ENCODE peak calls at places on chromosomes 13 and 19, in five cellular contexts. O is breast epithelium, R is HCT116, S is transverse colon, Y is spleen. I is an unnamed sample.

GRCh38 chr13:70473912-70474311 is 365.7 kb upstream of the KLHL1 start:
- DNase-seq in R (no peak), Y (no peak), S (no peak), O (no peak), I (no peak)

GRCh38 chr19:51103811-51104470 is 4.3 kb downstream of the CTU1 start:
- DNase-seq in O (no peak), S (no peak), R (no peak), Y (no peak), I (no peak)

GRCh38 chr13:48501705-48502104 is 31.2 kb downstream of the RCBTB2 start:
- DNase-seq in S (no peak), Y (no peak), R (no peak), O (no peak), I (no peak)

GRCh38 chr13:110277357-110277950 is 29.5 kb downstream of the COL4A1 start:
- DNase-seq in Y (no peak), R (no peak), O (no peak), S (no peak), I (no peak)

GRCh38 chr13:47004552-47004951 is 107.7 kb upstream of the HTR2A start:
- DNase-seq in R (no peak), O (no peak), Y (no peak), S (no peak), I (no peak)

GRCh38 chr13:40770609-40770933 is 419 bp downstream of the MRPS31 start:
- DNase-seq in Y (no peak), S (no peak), O (no peak), R (no peak), I (no peak)

GRCh38 chr19:49150106-49150943 is 4.9 kb downstream of the HRC start:
- DNase-seq in S (peak; percentile 93), R (peak; percentile 76), Y (peak; percentile 88), O (peak; percentile 88), I (peak; percentile 58)

GRCh38 chr19:2494084-2494446 is 18.1 kb downstream of the GADD45B start:
- DNase-seq in R (no peak), S (no peak), Y (no peak), O (no peak), I (no peak)

GRCh38 chr13:81480634-81481033 is 1139.7 kb upstream of the SPRY2 start:
- DNase-seq in O (no peak), Y (no peak), S (no peak), R (no peak), I (no peak)

GRCh38 chr19:45152504-45153338 is 8.1 kb downstream of the NKPD1 start:
- DNase-seq in O (no peak), R (no peak), S (peak; percentile 67), Y (peak; percentile 84), I (peak; percentile 56)

GRCh38 chr19:13097331-13098258 is 5.1 kb downstream of the LYL1 start:
- DNase-seq in R (no peak), Y (peak; percentile 94), O (no peak), S (no peak), I (no peak)

GRCh38 chr19:3184847-3185481 is 766 bp upstream of the NCLN start:
- DNase-seq in O (no peak), R (no peak), Y (peak; percentile 89), S (peak; percentile 73), I (no peak)

DNA sequence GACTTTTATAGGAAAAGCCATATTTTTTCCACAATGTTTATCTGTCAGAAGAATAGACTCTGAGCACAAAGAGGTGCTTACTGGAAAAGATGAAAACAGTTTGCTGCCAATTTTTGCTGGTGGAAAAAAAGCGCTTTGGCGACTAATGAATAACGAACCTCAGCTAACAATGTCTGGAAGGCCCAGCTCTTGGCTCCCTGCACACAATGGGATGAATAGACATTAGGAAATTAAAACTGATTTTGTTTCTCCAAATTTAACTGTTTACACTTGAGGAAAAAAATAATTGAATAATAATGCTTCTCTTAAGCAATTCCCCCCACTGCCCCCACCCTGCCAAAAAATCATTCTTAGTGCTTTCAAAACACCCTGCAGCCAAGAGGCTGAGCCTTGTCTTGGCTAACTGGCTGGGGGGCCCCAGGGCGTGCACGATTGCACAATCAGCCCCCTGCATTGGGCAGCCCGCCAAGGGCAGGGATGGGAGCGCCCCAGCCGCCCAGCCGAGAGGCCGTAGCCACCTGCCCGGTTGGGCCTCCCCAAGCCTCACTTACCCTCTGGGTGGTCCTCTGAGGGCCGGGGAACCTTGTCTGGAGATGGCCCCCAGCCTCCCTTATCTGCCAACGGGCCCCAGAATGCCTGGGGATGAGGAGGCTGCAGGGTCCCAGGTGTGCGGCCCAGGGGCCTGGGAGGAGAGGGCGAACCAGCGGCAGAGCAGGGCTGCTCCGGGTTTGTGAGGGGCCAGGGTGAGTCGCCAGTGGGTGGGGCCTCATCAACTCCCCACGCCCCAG is 16.8 kb downstream of the CEBPG start:
- DNase-seq in O (peak; percentile 63), S (peak; percentile 45), R (no peak), Y (no peak), I (no peak)
- TF ChIP-seq POLR2AphosphoS5 in O (no peak), S (no peak), R (no peak), Y (no peak), I (no peak)

DNA sequence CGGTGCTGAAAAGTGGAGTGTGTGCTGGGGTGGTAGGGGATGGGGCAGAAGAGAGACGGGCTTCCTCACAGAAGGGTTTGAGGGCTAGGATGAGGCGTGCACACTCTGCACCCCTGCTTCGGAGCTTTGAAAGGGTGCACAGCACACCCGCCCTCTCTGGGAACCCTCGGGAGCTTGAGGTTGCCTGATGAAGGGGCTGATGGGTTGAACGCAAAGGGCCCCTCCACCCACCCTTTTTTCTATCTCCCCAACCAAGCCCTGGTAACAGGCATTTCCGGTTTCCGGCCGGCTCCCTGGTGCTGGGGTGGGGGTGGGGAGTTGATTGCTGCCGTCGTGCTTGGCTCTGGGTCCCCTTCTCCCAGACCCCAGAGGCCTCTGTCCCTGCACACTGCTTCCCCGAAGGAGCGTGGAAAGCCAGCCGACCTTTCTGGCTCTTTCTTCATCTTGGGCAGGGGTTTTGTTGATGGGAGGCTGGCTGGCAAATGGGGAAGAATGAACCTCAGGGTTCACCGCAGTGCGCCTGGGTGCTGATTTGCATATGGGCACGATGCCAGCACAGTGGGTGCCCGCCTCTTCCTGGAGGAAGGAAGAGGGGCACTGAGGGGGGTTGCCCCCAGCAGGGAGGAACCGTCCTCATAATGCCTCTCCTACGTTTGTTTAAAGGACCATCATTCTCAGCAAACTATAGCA is 29.0 kb downstream of the VAV1 start:
- DNase-seq in R (peak; percentile 56), Y (peak; percentile 96), S (peak; percentile 82), O (no peak), I (peak; percentile 60)
- TF ChIP-seq POLR2AphosphoS5 in R (peak; percentile 81), Y (peak; percentile 96), S (no peak), O (no peak), I (no peak)

DNA sequence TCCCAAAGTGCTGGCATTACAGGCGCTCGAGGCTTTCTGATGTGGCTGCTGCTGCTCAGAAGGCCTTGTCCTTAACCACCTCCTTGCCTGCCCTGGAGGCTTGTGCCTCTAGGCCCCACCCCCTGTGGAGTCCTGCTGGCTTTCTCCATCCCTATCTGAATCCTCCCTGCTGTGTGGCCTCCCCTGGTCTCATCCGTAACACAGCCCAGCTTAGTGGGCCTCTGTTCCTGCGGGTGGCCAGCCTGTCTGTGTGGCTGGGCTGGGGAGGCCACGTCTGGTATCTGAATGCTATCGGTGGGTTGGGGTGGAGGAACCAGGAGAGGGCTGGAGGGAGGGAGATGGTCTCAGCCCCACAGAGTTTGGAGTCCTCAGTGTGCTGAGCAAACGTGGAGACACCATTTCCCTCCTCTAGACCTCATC is 4.7 kb downstream of the RPL28 start:
- DNase-seq in R (no peak), S (no peak), O (no peak), Y (no peak), I (no peak)
- TF ChIP-seq POLR2AphosphoS5 in R (no peak), S (no peak), O (no peak), Y (peak; percentile 34), I (no peak)

GRCh38 chr13:113970810-113971470 is 2.9 kb downstream of the C13orf46 start:
- DNase-seq in Y (peak; percentile 41), R (no peak), S (peak; percentile 75), O (peak; percentile 81), I (no peak)
- TF ChIP-seq POLR2AphosphoS5 in Y (no peak), R (no peak), S (no peak), O (peak; percentile 61), I (no peak)

GRCh38 chr13:20994441-20994821 is 67.0 kb downstream of the LATS2 start:
- DNase-seq in R (no peak), S (no peak), O (no peak), Y (no peak), I (no peak)
- TF ChIP-seq POLR2AphosphoS5 in R (no peak), S (no peak), O (no peak), Y (no peak), I (no peak)

I was measured in GM12891.